ENCODE peak calls at places on chromosomes 1 and 21, in nine cellular contexts. One of them, this sample, is unnamed.

GRCh38 chr1:244603498-244603897 is 49.4 kb upstream of the DESI2 start:
- DNase-seq in AG10803: peak; percentile 39
- DNase-seq in tibial artery: no peak
- DNase-seq in kidney epithelial cell: no peak
- DNase-seq in adrenal gland: no peak
- DNase-seq in HCT116: peak; percentile 13
- DNase-seq in Panc1: no peak
- DNase-seq in ovary: no peak
- DNase-seq in lower lobe of right lung: no peak
- DNase-seq in this sample: peak; percentile 8

GRCh38 chr21:46626536-46627302 is 8.8 kb upstream of the PRMT2 start:
- DNase-seq in adrenal gland: no peak
- DNase-seq in kidney epithelial cell: no peak
- DNase-seq in HCT116: no peak
- DNase-seq in lower lobe of right lung: no peak
- DNase-seq in tibial artery: no peak
- DNase-seq in ovary: no peak
- DNase-seq in AG10803: no peak
- DNase-seq in Panc1: no peak
- DNase-seq in this sample: no peak

GRCh38 chr1:24409535-24409934 is 4.0 kb downstream of the STPG1 start:
- DNase-seq in AG10803: peak; percentile 72
- DNase-seq in kidney epithelial cell: no peak
- DNase-seq in adrenal gland: no peak
- DNase-seq in lower lobe of right lung: no peak
- DNase-seq in ovary: no peak
- DNase-seq in tibial artery: no peak
- DNase-seq in Panc1: no peak
- DNase-seq in HCT116: no peak
- DNase-seq in this sample: no peak

GRCh38 chr1:165290143-165290542 is 66.4 kb downstream of the LMX1A start:
- DNase-seq in Panc1: no peak
- DNase-seq in tibial artery: no peak
- DNase-seq in AG10803: peak; percentile 38
- DNase-seq in kidney epithelial cell: no peak
- DNase-seq in ovary: no peak
- DNase-seq in HCT116: no peak
- DNase-seq in lower lobe of right lung: no peak
- DNase-seq in adrenal gland: no peak
- DNase-seq in this sample: no peak

GRCh38 chr1:165581926-165582325 is 38.1 kb downstream of the LRRC52 start:
- DNase-seq in kidney epithelial cell: no peak
- DNase-seq in ovary: no peak
- DNase-seq in tibial artery: no peak
- DNase-seq in adrenal gland: no peak
- DNase-seq in AG10803: no peak
- DNase-seq in Panc1: no peak
- DNase-seq in lower lobe of right lung: no peak
- DNase-seq in HCT116: no peak
- DNase-seq in this sample: no peak

GRCh38 chr21:36076878-36077658 is 7.2 kb downstream of the CBR1 start:
- DNase-seq in adrenal gland: no peak
- DNase-seq in HCT116: no peak
- DNase-seq in lower lobe of right lung: no peak
- DNase-seq in AG10803: no peak
- DNase-seq in kidney epithelial cell: no peak
- DNase-seq in tibial artery: no peak
- DNase-seq in Panc1: no peak
- DNase-seq in ovary: no peak
- DNase-seq in this sample: no peak

GRCh38 chr1:85581802-85582686 is 1.5 kb downstream of the CCN1 start:
- DNase-seq in ovary: peak; percentile 38
- DNase-seq in lower lobe of right lung: peak; percentile 80
- DNase-seq in kidney epithelial cell: no peak
- DNase-seq in Panc1: peak; percentile 96
- DNase-seq in adrenal gland: peak; percentile 16
- DNase-seq in tibial artery: no peak
- DNase-seq in AG10803: peak; percentile 78
- DNase-seq in HCT116: no peak
- DNase-seq in this sample: no peak

GRCh38 chr1:113095790-113096455 is 22.9 kb downstream of the LRIG2 start:
- DNase-seq in kidney epithelial cell: no peak
- DNase-seq in lower lobe of right lung: no peak
- DNase-seq in Panc1: no peak
- DNase-seq in ovary: no peak
- DNase-seq in tibial artery: no peak
- DNase-seq in HCT116: no peak
- DNase-seq in AG10803: no peak
- DNase-seq in adrenal gland: no peak
- DNase-seq in this sample: no peak

GRCh38 chr21:37072988-37073416 is at the start of the genes PIGP and TTC3:
- DNase-seq in AG10803: peak; percentile 92
- DNase-seq in ovary: peak; percentile 99
- DNase-seq in HCT116: peak; percentile 76
- DNase-seq in Panc1: no peak
- DNase-seq in lower lobe of right lung: peak; percentile 95
- DNase-seq in adrenal gland: peak; percentile 95
- DNase-seq in tibial artery: peak; percentile 89
- DNase-seq in kidney epithelial cell: peak; percentile 52
- DNase-seq in this sample: peak; percentile 73

GRCh38 chr1:54069792-54070548 is 16.6 kb downstream of the TCEANC2 start:
- DNase-seq in lower lobe of right lung: no peak
- DNase-seq in ovary: no peak
- DNase-seq in Panc1: no peak
- DNase-seq in tibial artery: no peak
- DNase-seq in kidney epithelial cell: no peak
- DNase-seq in HCT116: peak; percentile 43
- DNase-seq in adrenal gland: no peak
- DNase-seq in AG10803: peak; percentile 58
- DNase-seq in this sample: no peak

GRCh38 chr1:111988377-111988742 is 1.1 kb downstream of the KCND3 start:
- DNase-seq in Panc1: no peak
- DNase-seq in lower lobe of right lung: no peak
- DNase-seq in HCT116: no peak
- DNase-seq in AG10803: no peak
- DNase-seq in tibial artery: no peak
- DNase-seq in kidney epithelial cell: no peak
- DNase-seq in adrenal gland: no peak
- DNase-seq in ovary: no peak
- DNase-seq in this sample: no peak

GRCh38 chr1:54581621-54582035 is 33.6 kb downstream of the ACOT11 start:
- DNase-seq in Panc1: no peak
- DNase-seq in AG10803: peak; percentile 89
- DNase-seq in kidney epithelial cell: peak; percentile 50
- DNase-seq in ovary: peak; percentile 91
- DNase-seq in HCT116: peak; percentile 29
- DNase-seq in adrenal gland: peak; percentile 99
- DNase-seq in lower lobe of right lung: peak; percentile 94
- DNase-seq in tibial artery: peak; percentile 96
- DNase-seq in this sample: peak; percentile 45

GRCh38 chr1:93749894-93750301 is 68.3 kb upstream of the BCAR3 start:
- DNase-seq in AG10803: no peak
- DNase-seq in tibial artery: no peak
- DNase-seq in ovary: no peak
- DNase-seq in Panc1: no peak
- DNase-seq in lower lobe of right lung: no peak
- DNase-seq in HCT116: peak; percentile 18
- DNase-seq in adrenal gland: no peak
- DNase-seq in kidney epithelial cell: no peak
- DNase-seq in this sample: no peak

GRCh38 chr1:156897078-156897825 is 3.7 kb downstream of the PEAR1 start:
- DNase-seq in adrenal gland: no peak
- DNase-seq in HCT116: no peak
- DNase-seq in AG10803: peak; percentile 70
- DNase-seq in lower lobe of right lung: no peak
- DNase-seq in kidney epithelial cell: peak; percentile 32
- DNase-seq in Panc1: no peak
- DNase-seq in ovary: no peak
- DNase-seq in tibial artery: no peak
- DNase-seq in this sample: no peak

GRCh38 chr1:33004628-33005027 is 32.1 kb downstream of the AK2 start:
- DNase-seq in ovary: no peak
- DNase-seq in tibial artery: no peak
- DNase-seq in Panc1: no peak
- DNase-seq in kidney epithelial cell: no peak
- DNase-seq in AG10803: no peak
- DNase-seq in HCT116: no peak
- DNase-seq in adrenal gland: no peak
- DNase-seq in lower lobe of right lung: no peak
- DNase-seq in this sample: no peak

GRCh38 chr1:113452921-113453770 is 62.8 kb downstream of the MAGI3 start:
- DNase-seq in ovary: no peak
- DNase-seq in HCT116: peak; percentile 39
- DNase-seq in Panc1: no peak
- DNase-seq in tibial artery: no peak
- DNase-seq in lower lobe of right lung: no peak
- DNase-seq in kidney epithelial cell: no peak
- DNase-seq in adrenal gland: no peak
- DNase-seq in AG10803: peak; percentile 42
- DNase-seq in this sample: no peak

GRCh38 chr1:11134352-11135266 is 34.9 kb upstream of the EXOSC10 start:
- DNase-seq in kidney epithelial cell: no peak
- DNase-seq in AG10803: peak; percentile 28
- DNase-seq in ovary: no peak
- DNase-seq in lower lobe of right lung: no peak
- DNase-seq in HCT116: no peak
- DNase-seq in adrenal gland: peak; percentile 31
- DNase-seq in Panc1: no peak
- DNase-seq in tibial artery: peak; percentile 45
- DNase-seq in this sample: peak; percentile 68

GRCh38 chr21:43603641-43604504 is 55.4 kb downstream of the HSF2BP start:
- DNase-seq in HCT116: no peak
- DNase-seq in ovary: no peak
- DNase-seq in kidney epithelial cell: no peak
- DNase-seq in adrenal gland: no peak
- DNase-seq in Panc1: no peak
- DNase-seq in AG10803: peak; percentile 75
- DNase-seq in tibial artery: no peak
- DNase-seq in lower lobe of right lung: no peak
- DNase-seq in this sample: no peak

GRCh38 chr1:184385863-184386262 is 966 bp upstream of the C1orf21 start:
- DNase-seq in HCT116: no peak
- DNase-seq in lower lobe of right lung: no peak
- DNase-seq in kidney epithelial cell: no peak
- DNase-seq in ovary: no peak
- DNase-seq in AG10803: no peak
- DNase-seq in tibial artery: no peak
- DNase-seq in adrenal gland: no peak
- DNase-seq in Panc1: no peak
- DNase-seq in this sample: no peak

GRCh38 chr1:234409328-234409727 is 36.1 kb downstream of the COA6 start:
- DNase-seq in Panc1: no peak
- DNase-seq in lower lobe of right lung: no peak
- DNase-seq in AG10803: no peak
- DNase-seq in kidney epithelial cell: no peak
- DNase-seq in tibial artery: no peak
- DNase-seq in adrenal gland: no peak
- DNase-seq in HCT116: no peak
- DNase-seq in ovary: no peak
- DNase-seq in this sample: no peak

DNA sequence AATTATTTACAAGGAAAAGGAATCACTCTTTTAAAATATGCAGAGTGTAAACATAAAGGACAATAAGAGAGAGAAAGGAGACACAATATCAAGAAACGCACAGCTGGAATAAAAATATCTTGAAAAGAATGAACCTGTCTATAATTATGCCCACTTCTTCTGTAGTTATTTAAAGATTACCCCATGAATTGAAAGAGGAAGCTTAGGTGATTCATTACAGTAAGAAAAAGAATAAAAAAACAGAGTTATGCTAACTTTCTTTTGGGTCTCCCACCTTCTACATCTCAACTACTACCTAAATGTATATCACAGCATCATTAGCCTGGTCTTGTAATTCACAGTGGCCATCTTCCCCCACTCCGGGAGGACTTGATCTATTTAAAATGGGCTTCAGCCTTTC is 182.1 kb downstream of the MRPL39 start:
- DNase-seq in AG10803: no peak
- DNase-seq in HCT116: no peak
- DNase-seq in kidney epithelial cell: no peak
- DNase-seq in Panc1: no peak
- DNase-seq in ovary: no peak
- DNase-seq in adrenal gland: no peak
- DNase-seq in tibial artery: no peak
- DNase-seq in lower lobe of right lung: no peak
- DNase-seq in this sample: no peak
- H3K4me3 ChIP-seq in AG10803: no peak overlapping the region
- H3K4me3 ChIP-seq in HCT116: no peak overlapping the region
- H3K4me3 ChIP-seq in kidney epithelial cell: no peak overlapping the region
- H3K4me3 ChIP-seq in Panc1: no peak overlapping the region
- H3K4me3 ChIP-seq in ovary: no peak overlapping the region
- H3K4me3 ChIP-seq in adrenal gland: no peak overlapping the region
- H3K4me3 ChIP-seq in tibial artery: no peak overlapping the region
- H3K4me3 ChIP-seq in lower lobe of right lung: no peak overlapping the region
- H3K4me3 ChIP-seq in this sample: no peak overlapping the region

DNA sequence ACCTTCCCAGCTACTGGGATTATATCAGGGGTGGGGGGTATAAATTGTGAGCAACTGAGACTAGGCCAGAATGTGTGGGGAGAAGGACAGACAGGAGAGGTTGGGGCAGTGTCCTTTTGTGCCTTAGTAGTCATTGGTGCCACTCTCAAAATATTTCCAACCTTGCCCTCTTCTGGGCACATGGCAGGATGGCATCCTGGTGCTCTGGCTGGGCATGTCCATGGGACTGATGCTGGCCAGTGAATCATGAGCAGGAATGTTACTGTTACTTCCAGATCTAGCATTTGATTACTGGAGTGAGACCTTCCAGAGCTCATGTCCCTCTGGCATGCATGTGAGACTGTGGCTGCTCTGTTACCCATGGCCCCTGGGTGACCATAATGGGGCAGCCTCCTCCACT is 151.2 kb downstream of the MATN1 start:
- DNase-seq in tibial artery: no peak
- DNase-seq in HCT116: no peak
- DNase-seq in Panc1: no peak
- DNase-seq in AG10803: peak; percentile 23
- DNase-seq in ovary: no peak
- DNase-seq in kidney epithelial cell: peak; percentile 16
- DNase-seq in lower lobe of right lung: no peak
- DNase-seq in adrenal gland: no peak
- DNase-seq in this sample: no peak
- TF ChIP-seq CTCF in tibial artery: no peak
- TF ChIP-seq CTCF in HCT116: peak; percentile 11
- TF ChIP-seq CTCF in Panc1: no peak
- TF ChIP-seq CTCF in AG10803: peak; percentile 38
- TF ChIP-seq CTCF in ovary: no peak
- TF ChIP-seq CTCF in kidney epithelial cell: no peak
- TF ChIP-seq CTCF in lower lobe of right lung: no peak
- TF ChIP-seq CTCF in adrenal gland: no peak
- TF ChIP-seq CTCF in this sample: peak; percentile 12

GRCh38 chr1:25706146-25707089 is 89.8 kb downstream of the MAN1C1 start:
- DNase-seq in AG10803: no peak
- DNase-seq in Panc1: no peak
- DNase-seq in lower lobe of right lung: no peak
- DNase-seq in kidney epithelial cell: no peak
- DNase-seq in HCT116: no peak
- DNase-seq in tibial artery: no peak
- DNase-seq in adrenal gland: no peak
- DNase-seq in ovary: no peak
- DNase-seq in this sample: no peak
- H3K4me3 ChIP-seq in AG10803: no peak overlapping the region
- H3K4me3 ChIP-seq in Panc1: no peak overlapping the region
- H3K4me3 ChIP-seq in lower lobe of right lung: no peak overlapping the region
- H3K4me3 ChIP-seq in kidney epithelial cell: no peak overlapping the region
- H3K4me3 ChIP-seq in HCT116: no peak overlapping the region
- H3K4me3 ChIP-seq in tibial artery: no peak overlapping the region
- H3K4me3 ChIP-seq in adrenal gland: no peak overlapping the region
- H3K4me3 ChIP-seq in ovary: no peak overlapping the region
- H3K4me3 ChIP-seq in this sample: no peak overlapping the region

GRCh38 chr1:109792056-109792831 is 28.5 kb upstream of the EPS8L3 start:
- DNase-seq in Panc1: no peak
- DNase-seq in adrenal gland: peak; percentile 62
- DNase-seq in HCT116: no peak
- DNase-seq in kidney epithelial cell: peak; percentile 89
- DNase-seq in tibial artery: peak; percentile 62
- DNase-seq in AG10803: peak; percentile 94
- DNase-seq in ovary: peak; percentile 85
- DNase-seq in lower lobe of right lung: peak; percentile 75
- DNase-seq in this sample: peak; percentile 73
- TF ChIP-seq CTCF in Panc1: peak; percentile 69
- TF ChIP-seq CTCF in adrenal gland: no peak
- TF ChIP-seq CTCF in HCT116: no peak
- TF ChIP-seq CTCF in kidney epithelial cell: peak; percentile 93
- TF ChIP-seq CTCF in tibial artery: no peak
- TF ChIP-seq CTCF in AG10803: peak; percentile 66
- TF ChIP-seq CTCF in ovary: peak; percentile 31
- TF ChIP-seq CTCF in lower lobe of right lung: no peak
- TF ChIP-seq CTCF in this sample: peak; percentile 76